ENCODE peak calls at places on chromosomes 12 and 14, in four cellular contexts. E, I, F and Y are unnamed samples.

GRCh38 chr12:120741476-120742206 is 16.0 kb downstream of the ACADS start:
- DNase-seq in E (no peak), I (no peak), F (no peak), Y (no peak)

GRCh38 chr14:36383674-36384421 is 63.4 kb upstream of the MBIP start:
- DNase-seq in E (peak; percentile 4), I (peak; percentile 1), F (peak; percentile 70), Y (no peak)

GRCh38 chr14:68686212-68686478 is 106.7 kb downstream of the ZFP36L1 start:
- DNase-seq in E (no peak), I (no peak), F (no peak), Y (no peak)

GRCh38 chr14:87966816-87967215 is 26.2 kb downstream of the GALC start:
- DNase-seq in E (no peak), I (no peak), F (no peak), Y (no peak)

GRCh38 chr14:55458800-55459577 is 18.6 kb upstream of the TBPL2 start:
- DNase-seq in E (no peak), I (peak; percentile 51), F (no peak), Y (no peak)

GRCh38 chr12:108234155-108234554 is 105.0 kb downstream of the CMKLR1 start:
- DNase-seq in E (peak; percentile 34), I (no peak), F (no peak), Y (no peak)

GRCh38 chr12:132329036-132329738 is at the start of gene GALNT9:
- DNase-seq in E (no peak), I (no peak), F (no peak), Y (no peak)

GRCh38 chr12:13816394-13816793 is 165.0 kb downstream of the GRIN2B start:
- DNase-seq in E (no peak), I (no peak), F (no peak), Y (no peak)

GRCh38 chr14:99821519-99822165 is 28.4 kb downstream of the EML1 start:
- DNase-seq in E (no peak), I (peak; percentile 90), F (no peak), Y (no peak)

GRCh38 chr12:98983647-98984046 is 338.6 kb downstream of the APAF1 start:
- DNase-seq in E (no peak), I (peak; percentile 29), F (no peak), Y (no peak)

GRCh38 chr12:75834591-75834990 is 197.0 kb downstream of the PHLDA1 start:
- DNase-seq in E (no peak), I (no peak), F (no peak), Y (no peak)

GRCh38 chr14:93736378-93737014 is 51.8 kb downstream of the PRIMA1 start:
- DNase-seq in E (no peak), I (no peak), F (no peak), Y (no peak)

GRCh38 chr12:132700212-132700913 is 10.3 kb upstream of the PGAM5 start:
- DNase-seq in E (no peak), I (peak; percentile 15), F (no peak), Y (no peak)

GRCh38 chr14:88504602-88505001 is 50.2 kb downstream of the PTPN21 start:
- DNase-seq in E (no peak), I (no peak), F (no peak), Y (no peak)

GRCh38 chr14:70036665-70037064 is 152.1 kb downstream of the SLC8A3 start:
- DNase-seq in E (no peak), I (no peak), F (no peak), Y (no peak)

GRCh38 chr14:36785511-36785910 is 123.9 kb downstream of the PAX9 start:
- DNase-seq in E (no peak), I (no peak), F (no peak), Y (no peak)

GRCh38 chr12:76374395-76375020 is 26.3 kb upstream of the BBS10 start:
- DNase-seq in E (no peak), I (no peak), F (no peak), Y (no peak)

GRCh38 chr12:65695077-65695865 is 129.0 kb upstream of the HMGA2 start:
- DNase-seq in E (no peak), I (peak; percentile 95), F (peak; percentile 74), Y (no peak)

GRCh38 chr12:18224745-18225144 is 36.6 kb upstream of the PIK3C2G start:
- DNase-seq in E (no peak), I (peak; percentile 76), F (no peak), Y (no peak)

GRCh38 chr12:45216983-45217485 is 1.1 kb downstream of the ANO6 start:
- DNase-seq in E (no peak), I (no peak), F (no peak), Y (no peak)

GRCh38 chr12:132401982-132402381 is 72.6 kb upstream of the GALNT9 start:
- DNase-seq in E (no peak), I (no peak), F (no peak), Y (no peak)

GRCh38 chr12:131195796-131196195 is 242.1 kb downstream of the ADGRD1 start:
- DNase-seq in E (no peak), I (no peak), F (no peak), Y (no peak)

GRCh38 chr12:76706761-76707160 is 57.2 kb upstream of the ZDHHC17 start:
- DNase-seq in E (no peak), I (no peak), F (no peak), Y (no peak)

GRCh38 chr14:103370087-103370486 is 15.1 kb upstream of the MARK3 start:
- DNase-seq in E (no peak), I (no peak), F (no peak), Y (no peak)

GRCh38 chr14:38255673-38256357 is at the start of gene CLEC14A:
- DNase-seq in E (peak; percentile 7), I (no peak), F (peak; percentile 30), Y (no peak)

GRCh38 chr14:94366146-94366887 is 22.1 kb downstream of the SERPINA1 start:
- DNase-seq in E (no peak), I (no peak), F (no peak), Y (no peak)

GRCh38 chr12:118190266-118190665 is 54.3 kb downstream of the PEBP1 start:
- DNase-seq in E (no peak), I (peak; percentile 53), F (no peak), Y (no peak)

GRCh38 chr14:68369289-68369925 is 423.5 kb downstream of the ZFP36L1 start:
- DNase-seq in E (no peak), I (no peak), F (no peak), Y (no peak)

GRCh38 chr12:90410962-90411361 is 544.0 kb downstream of the CCER1 start:
- DNase-seq in E (no peak), I (no peak), F (no peak), Y (no peak)

GRCh38 chr12:50562485-50563433 is 58.0 kb downstream of the DIP2B start:
- DNase-seq in E (no peak), I (no peak), F (no peak), Y (no peak)

GRCh38 chr14:21902561-21903199 is 229.1 kb upstream of the OR4E1 start:
- DNase-seq in E (no peak), I (no peak), F (no peak), Y (no peak)

GRCh38 chr12:124379938-124380754 is 85.3 kb downstream of the RFLNA start:
- DNase-seq in E (peak; percentile 59), I (peak; percentile 94), F (no peak), Y (no peak)
- TF ChIP-seq CTCF in E (peak; percentile 52), I (peak; percentile 80), F (no peak), Y (no peak)

DNA sequence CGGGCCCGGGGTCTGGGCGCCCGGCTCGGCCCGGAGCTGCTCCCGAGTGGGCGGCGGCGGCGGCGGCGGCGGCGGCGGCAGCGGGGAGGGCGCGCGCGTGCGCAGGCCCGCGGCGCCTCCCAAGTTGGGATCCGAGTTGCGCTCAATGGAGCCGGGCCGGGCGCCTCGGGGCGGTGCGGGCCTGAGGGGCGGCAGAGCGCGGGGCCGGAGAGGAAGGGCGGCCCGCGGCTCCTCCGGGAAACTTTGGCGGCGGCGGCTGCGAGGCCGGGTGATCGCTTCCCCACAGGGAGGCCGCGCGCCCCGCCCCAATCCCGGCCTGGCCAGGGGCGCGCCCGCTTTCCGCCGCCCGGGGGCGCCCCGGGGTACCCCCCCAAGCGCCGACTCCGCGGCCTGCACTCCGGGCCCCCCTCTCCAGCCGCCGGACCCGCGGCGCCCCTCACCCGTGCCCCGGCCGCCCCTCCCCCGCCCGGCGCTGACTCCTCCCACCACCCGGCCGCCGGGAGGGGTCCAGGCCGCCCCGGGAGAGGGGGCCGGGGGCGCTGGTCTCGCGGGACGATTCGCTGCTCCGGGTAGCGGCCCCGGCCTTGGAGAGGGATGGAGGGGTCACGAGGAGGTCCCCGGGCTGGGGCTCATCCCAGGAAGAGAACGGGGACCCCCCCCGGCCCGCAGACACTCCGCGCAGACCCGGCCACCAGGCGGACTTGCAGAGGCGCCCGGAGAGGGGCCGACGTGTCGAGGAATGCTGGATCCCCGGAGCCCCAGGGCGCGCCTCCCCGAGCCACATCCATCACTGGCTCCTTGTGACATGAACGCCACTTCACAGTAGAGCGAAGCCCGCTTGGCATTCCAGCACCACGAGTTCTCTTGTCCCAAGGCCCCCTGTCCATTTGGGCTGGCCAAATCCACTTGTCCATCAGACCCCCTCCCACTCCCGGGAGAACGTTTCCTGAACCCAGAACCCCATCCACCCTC is at the start of gene RILPL1:
- DNase-seq in E (no peak), I (peak; percentile 24), F (peak; percentile 39), Y (peak; percentile 66)
- TF ChIP-seq CTCF in E (peak; percentile 71), I (peak; percentile 44), F (no peak), Y (no peak)

DNA sequence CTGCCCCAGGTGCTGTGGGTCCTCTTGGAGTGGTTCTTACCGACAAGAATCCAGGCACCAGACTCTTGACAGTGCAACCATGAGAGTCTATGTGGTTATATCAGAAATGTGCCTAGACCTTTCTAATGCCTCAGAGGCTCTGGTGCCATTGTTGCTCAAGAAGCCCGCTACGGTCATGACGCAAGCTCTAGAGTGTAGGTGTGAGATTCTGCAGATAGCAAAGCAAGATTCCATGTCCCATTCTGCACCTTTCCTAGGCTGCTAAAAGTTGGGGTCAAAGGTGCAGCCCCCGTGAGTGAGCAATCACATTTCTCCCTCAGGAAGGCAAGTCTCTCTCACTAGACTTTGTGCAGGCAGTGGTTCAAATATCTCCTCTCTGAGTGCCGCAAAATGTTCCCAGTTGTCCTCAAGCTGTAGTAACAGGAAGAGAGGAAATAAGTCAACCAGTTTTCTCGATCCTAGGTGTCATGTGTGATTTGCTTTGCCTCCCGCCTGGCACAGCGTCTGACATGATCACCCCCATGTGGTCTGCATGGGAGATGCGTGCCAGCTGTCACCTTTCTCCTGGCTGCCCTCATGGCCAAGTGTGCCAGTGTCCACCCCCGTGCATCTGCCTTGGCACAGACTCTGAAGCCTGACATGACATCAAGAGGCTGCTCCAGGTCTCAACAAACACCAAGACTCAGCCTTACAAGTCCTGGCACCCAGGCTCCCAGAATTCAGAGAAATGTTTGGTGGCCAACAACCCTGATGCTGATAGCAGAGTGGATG is 122.5 kb upstream of the COCH start:
- DNase-seq in E (no peak), I (no peak), F (no peak), Y (no peak)
- TF ChIP-seq CTCF in E (no peak), I (no peak), F (no peak), Y (no peak)

GRCh38 chr14:74085047-74085637 is 386 bp downstream of the LIN52 start:
- DNase-seq in E (no peak), I (no peak), F (no peak), Y (no peak)

GRCh38 chr14:74083161-74083560 is 1.1 kb downstream of the ALDH6A1 start:
- DNase-seq in E (no peak), I (no peak), F (no peak), Y (no peak)

GRCh38 chr14:74085828-74086227 is 1.1 kb downstream of the LIN52 start:
- DNase-seq in E (no peak), I (no peak), F (no peak), Y (no peak)

GRCh38 chr14:74083784-74084276 is 423 bp downstream of the ALDH6A1 start:
- DNase-seq in E (peak; percentile 6), I (no peak), F (no peak), Y (no peak)

GRCh38 chr14:74084277-74085046 is at the start of the genes ALDH6A1 and LIN52:
- DNase-seq in E (peak; percentile 100), I (peak; percentile 100), F (peak; percentile 100), Y (peak; percentile 94)
- TF ChIP-seq CTCF in E (no peak), I (no peak), F (no peak), Y (no peak)